ENCODE peak calls at places on chromosomes 5 and 9, in five cellular contexts. B, M, P, J and N are unnamed samples.

GRCh38 chr5:163758283-163758711 is 252.9 kb downstream of the MAT2B start:
- DNase-seq in B (no peak), M (no peak), P (no peak), J (no peak), N (no peak)

GRCh38 chr9:97848582-97849237 is 4.3 kb upstream of the FOXE1 start:
- DNase-seq in B (no peak), M (no peak), P (no peak), J (no peak), N (no peak)

GRCh38 chr9:26477963-26478362 is 414.6 kb downstream of the CAAP1 start:
- DNase-seq in B (no peak), M (no peak), P (no peak), J (no peak), N (no peak)

GRCh38 chr5:150214289-150214688 is 24.4 kb downstream of the SLC6A7 start:
- DNase-seq in B (no peak), M (no peak), P (no peak), J (no peak), N (peak)

GRCh38 chr5:142122116-142122515 is 13.5 kb downstream of the NDFIP1 start:
- DNase-seq in B (no peak), M (no peak), P (no peak), J (no peak), N (no peak)

GRCh38 chr5:27325513-27325912 is 287.1 kb upstream of the CDH9 start:
- DNase-seq in B (no peak), M (no peak), P (no peak), J (no peak), N (no peak)

GRCh38 chr5:82272957-82273356 is 5.2 kb downstream of the RPS23 start:
- DNase-seq in B (no peak), M (no peak), P (no peak), J (no peak), N (no peak)

GRCh38 chr5:144467795-144468194 is 297.1 kb downstream of the KCTD16 start:
- DNase-seq in B (no peak), M (peak), P (peak), J (peak), N (peak)

GRCh38 chr5:116696356-116696755 is 121.7 kb upstream of the SEMA6A start:
- DNase-seq in B (no peak), M (no peak), P (no peak), J (peak), N (no peak)

GRCh38 chr5:38695021-38695961 is 138.8 kb upstream of the LIFR start:
- DNase-seq in B (no peak), M (no peak), P (no peak), J (no peak), N (no peak)

GRCh38 chr5:164341056-164341619 is 835.7 kb downstream of the MAT2B start:
- DNase-seq in B (no peak), M (no peak), P (no peak), J (no peak), N (no peak)

GRCh38 chr9:23851024-23851629 is 25.1 kb upstream of the ELAVL2 start:
- DNase-seq in B (no peak), M (no peak), P (no peak), J (no peak), N (no peak)

GRCh38 chr5:149387081-149387611 is 8.1 kb upstream of the IL17B start:
- DNase-seq in B (peak), M (no peak), P (no peak), J (no peak), N (no peak)

GRCh38 chr9:109064963-109065701 is 51.8 kb upstream of the CTNNAL1 start:
- DNase-seq in B (no peak), M (no peak), P (no peak), J (no peak), N (no peak)

GRCh38 chr9:87890866-87891265 is 8.2 kb downstream of the SPATA31E1 start:
- DNase-seq in B (no peak), M (no peak), P (no peak), J (no peak), N (no peak)

GRCh38 chr5:155406815-155407214 is 393.3 kb downstream of the KIF4B start:
- DNase-seq in B (no peak), M (no peak), P (no peak), J (no peak), N (no peak)

GRCh38 chr9:98774746-98775145 is 21.6 kb downstream of the ANKS6 start:
- DNase-seq in B (no peak), M (no peak), P (no peak), J (no peak), N (no peak)

GRCh38 chr5:52710972-52711596 is 76.6 kb upstream of the ITGA1 start:
- DNase-seq in B (no peak), M (no peak), P (no peak), J (no peak), N (no peak)

GRCh38 chr5:19125956-19126713 is 861.9 kb downstream of the CDH18 start:
- DNase-seq in B (no peak), M (no peak), P (no peak), J (no peak), N (no peak)

GRCh38 chr9:116741742-116742141 is 54.6 kb downstream of the TRIM32 start:
- DNase-seq in B (no peak), M (no peak), P (no peak), J (no peak), N (no peak)

GRCh38 chr5:59813761-59814562 is 79.6 kb downstream of the PDE4D start:
- DNase-seq in B (no peak), M (peak), P (peak), J (peak), N (peak)

GRCh38 chr5:64977779-64978178 is 209.0 kb downstream of the CWC27 start:
- DNase-seq in B (no peak), M (no peak), P (no peak), J (no peak), N (peak)

GRCh38 chr5:74185599-74185998 is 454.9 kb downstream of the ENC1 start:
- DNase-seq in B (no peak), M (no peak), P (no peak), J (no peak), N (no peak)

GRCh38 chr5:169696621-169697517 is 59.8 kb downstream of the DOCK2 start:
- DNase-seq in B (no peak), M (no peak), P (no peak), J (no peak), N (peak)

GRCh38 chr9:127445851-127446719 is 5.1 kb downstream of the RPL12 start:
- DNase-seq in B (no peak), M (no peak), P (no peak), J (peak), N (no peak)

GRCh38 chr5:137753227-137753985 is 757 bp downstream of the HNRNPA0 start:
- DNase-seq in B (no peak), M (no peak), P (peak), J (no peak), N (no peak)

GRCh38 chr5:61496406-61497307 is 164.6 kb downstream of the ZSWIM6 start:
- DNase-seq in B (no peak), M (peak), P (no peak), J (peak), N (peak)

GRCh38 chr5:82225525-82226172 is 52.5 kb downstream of the RPS23 start:
- DNase-seq in B (peak), M (peak), P (peak), J (peak), N (peak)

GRCh38 chr5:140324834-140325195 is 21.6 kb downstream of the HBEGF start:
- DNase-seq in B (no peak), M (no peak), P (no peak), J (no peak), N (no peak)

GRCh38 chr9:70574222-70574837 is 159.9 kb upstream of the KLF9 start:
- DNase-seq in B (peak), M (no peak), P (peak), J (no peak), N (peak)

GRCh38 chr5:173764321-173765029 is 123.7 kb upstream of the CPEB4 start:
- DNase-seq in B (peak), M (no peak), P (no peak), J (no peak), N (peak)

GRCh38 chr5:124648902-124649467 is 97.5 kb downstream of the ZNF608 start:
- DNase-seq in B (no peak), M (no peak), P (peak), J (no peak), N (no peak)

GRCh38 chr5:87120518-87121314 is 147.0 kb upstream of the RASA1 start:
- DNase-seq in B (peak), M (no peak), P (no peak), J (no peak), N (peak)

GRCh38 chr9:17116400-17116837 is 18.4 kb upstream of the CNTLN start:
- DNase-seq in B (no peak), M (peak), P (peak), J (peak), N (no peak)

GRCh38 chr5:92678576-92679105 is 902.4 kb downstream of the NR2F1-AS1 start:
- DNase-seq in B (no peak), M (no peak), P (no peak), J (peak), N (no peak)

GRCh38 chr5:93581738-93582414 is 857 bp upstream of the NR2F1-AS1 start:
- DNase-seq in B (peak), M (peak), P (peak), J (peak), N (peak)

GRCh38 chr9:116421006-116421538 is 266.0 kb upstream of the TRIM32 start:
- DNase-seq in B (no peak), M (no peak), P (no peak), J (no peak), N (no peak)

GRCh38 chr5:90548069-90548593 is 10.5 kb upstream of the ADGRV1 start:
- DNase-seq in B (no peak), M (peak), P (peak), J (peak), N (no peak)

GRCh38 chr5:178288373-178289368 is 56.1 kb upstream of the PHYKPL start:
- DNase-seq in B (no peak), M (no peak), P (no peak), J (no peak), N (peak)